ENCODE peak calls at places on chromosome 15, in ten cellular contexts. U, H, L, M, S, X, A, T, I and B are unnamed samples.

GRCh38 chr15:61974759-61975158 is 85.5 kb downstream of the VPS13C start:
- DNase-seq in U (no peak), H (no peak), L (peak), M (no peak), S (no peak), X (no peak), A (no peak), T (no peak), I (no peak), B (no peak)

GRCh38 chr15:63348392-63348791 is 33.3 kb downstream of the CA12 start:
- DNase-seq in U (no peak), H (peak), L (no peak), M (peak), S (peak), X (peak), A (no peak), T (no peak), I (peak), B (peak)

GRCh38 chr15:41207687-41208448 is 22.7 kb downstream of the EXD1 start:
- DNase-seq in U (peak), H (no peak), L (peak), M (no peak), S (no peak), X (no peak), A (no peak), T (no peak), I (no peak), B (no peak)

GRCh38 chr15:68289057-68289456 is 11.5 kb downstream of the FEM1B start:
- DNase-seq in U (no peak), H (no peak), L (no peak), M (no peak), S (no peak), X (no peak), A (no peak), T (no peak), I (no peak), B (no peak)

GRCh38 chr15:70856884-70857546 is 3.1 kb upstream of the LARP6 start:
- DNase-seq in U (peak), H (peak), L (peak), M (peak), S (peak), X (peak), A (no peak), T (no peak), I (peak), B (peak)

GRCh38 chr15:57323806-57324589 is 52.3 kb upstream of the CGNL1 start:
- DNase-seq in U (no peak), H (no peak), L (no peak), M (peak), S (no peak), X (peak), A (peak), T (peak), I (no peak), B (peak)

GRCh38 chr15:62591842-62592838 is 427.1 kb upstream of the C2CD4B start:
- DNase-seq in U (no peak), H (no peak), L (no peak), M (no peak), S (no peak), X (no peak), A (no peak), T (no peak), I (no peak), B (no peak)

GRCh38 chr15:32867313-32867626 is 149.5 kb downstream of the GREM1 start:
- DNase-seq in U (peak), H (no peak), L (peak), M (no peak), S (no peak), X (no peak), A (no peak), T (no peak), I (no peak), B (no peak)

GRCh38 chr15:31393441-31394091 is 66.9 kb downstream of the KLF13 start:
- DNase-seq in U (no peak), H (no peak), L (no peak), M (no peak), S (no peak), X (no peak), A (no peak), T (no peak), I (no peak), B (peak)

GRCh38 chr15:40982855-40983254 is 29.6 kb downstream of the CHAC1 start:
- DNase-seq in U (peak), H (no peak), L (peak), M (no peak), S (peak), X (no peak), A (no peak), T (no peak), I (no peak), B (peak)

GRCh38 chr15:61910839-61911369 is 149.3 kb downstream of the VPS13C start:
- DNase-seq in U (peak), H (no peak), L (no peak), M (no peak), S (no peak), X (no peak), A (no peak), T (no peak), I (no peak), B (no peak)

GRCh38 chr15:36501063-36501678 is 78.3 kb upstream of the CDIN1 start:
- DNase-seq in U (peak), H (no peak), L (peak), M (peak), S (peak), X (no peak), A (no peak), T (peak), I (no peak), B (no peak)

GRCh38 chr15:82936966-82937647 is 15.4 kb downstream of the HOMER2 start:
- DNase-seq in U (no peak), H (no peak), L (no peak), M (no peak), S (peak), X (no peak), A (no peak), T (no peak), I (peak), B (no peak)

GRCh38 chr15:92617197-92618037 is 38.2 kb downstream of the FAM174B start:
- DNase-seq in U (peak), H (peak), L (no peak), M (peak), S (no peak), X (peak), A (no peak), T (no peak), I (peak), B (peak)

GRCh38 chr15:78316211-78317077 is 17.0 kb upstream of the SKIC8 start:
- DNase-seq in U (no peak), H (no peak), L (no peak), M (no peak), S (no peak), X (no peak), A (no peak), T (no peak), I (peak), B (no peak)

GRCh38 chr15:63946524-63947065 is 99.7 kb downstream of the DAPK2 start:
- DNase-seq in U (no peak), H (no peak), L (no peak), M (no peak), S (no peak), X (no peak), A (no peak), T (no peak), I (no peak), B (no peak)

GRCh38 chr15:101059381-101060341 is 140.5 kb downstream of the LRRK1 start:
- DNase-seq in U (no peak), H (no peak), L (no peak), M (no peak), S (no peak), X (no peak), A (no peak), T (no peak), I (no peak), B (no peak)

GRCh38 chr15:79635149-79635771 is 203.1 kb downstream of the MINAR1 start:
- DNase-seq in U (no peak), H (no peak), L (no peak), M (no peak), S (no peak), X (no peak), A (no peak), T (no peak), I (no peak), B (no peak)

GRCh38 chr15:100986158-100986896 is 67.2 kb downstream of the LRRK1 start:
- DNase-seq in U (no peak), H (no peak), L (no peak), M (no peak), S (no peak), X (peak), A (no peak), T (no peak), I (no peak), B (no peak)

GRCh38 chr15:57611938-57612337 is 20.2 kb downstream of the MYZAP start:
- DNase-seq in U (no peak), H (peak), L (no peak), M (peak), S (no peak), X (no peak), A (no peak), T (no peak), I (no peak), B (peak)

GRCh38 chr15:67006089-67007065 is 59.0 kb upstream of the SMAD3 start:
- DNase-seq in U (no peak), H (no peak), L (no peak), M (no peak), S (no peak), X (no peak), A (no peak), T (no peak), I (no peak), B (no peak)

GRCh38 chr15:55196011-55196410 is 730 bp downstream of the RSL24D1 start:
- DNase-seq in U (no peak), H (no peak), L (no peak), M (no peak), S (no peak), X (no peak), A (no peak), T (no peak), I (no peak), B (no peak)

GRCh38 chr15:70748281-70748747 is 15.0 kb downstream of the UACA start:
- DNase-seq in U (no peak), H (no peak), L (no peak), M (peak), S (peak), X (no peak), A (no peak), T (no peak), I (peak), B (peak)

GRCh38 chr15:23564798-23565394 is 578 bp upstream of the MKRN3 start:
- DNase-seq in U (no peak), H (no peak), L (no peak), M (no peak), S (no peak), X (no peak), A (no peak), T (no peak), I (no peak), B (no peak)

GRCh38 chr15:64635486-64635815 is 139.9 kb downstream of the RBPMS2 start:
- DNase-seq in U (peak), H (peak), L (peak), M (peak), S (peak), X (peak), A (no peak), T (no peak), I (no peak), B (no peak)

GRCh38 chr15:38562278-38562677 is 2.3 kb downstream of the RASGRP1 start:
- DNase-seq in U (no peak), H (no peak), L (no peak), M (no peak), S (no peak), X (no peak), A (peak), T (peak), I (no peak), B (no peak)

GRCh38 chr15:39874890-39875549 is 45.0 kb downstream of the GPR176 start:
- DNase-seq in U (no peak), H (no peak), L (no peak), M (no peak), S (no peak), X (no peak), A (peak), T (no peak), I (no peak), B (no peak)

GRCh38 chr15:44144992-44145391 is 50.1 kb downstream of the FRMD5 start:
- DNase-seq in U (no peak), H (no peak), L (no peak), M (no peak), S (no peak), X (no peak), A (no peak), T (no peak), I (no peak), B (no peak)

GRCh38 chr15:57923311-57923710 is 142.2 kb downstream of the ALDH1A2 start:
- DNase-seq in U (no peak), H (no peak), L (no peak), M (no peak), S (no peak), X (no peak), A (no peak), T (no peak), I (no peak), B (no peak)

GRCh38 chr15:99631256-99631655 is 65.5 kb downstream of the MEF2A start:
- DNase-seq in U (no peak), H (no peak), L (no peak), M (no peak), S (no peak), X (no peak), A (no peak), T (no peak), I (no peak), B (no peak)

GRCh38 chr15:63920504-63921178 is 86.9 kb upstream of the HERC1 start:
- DNase-seq in U (no peak), H (no peak), L (no peak), M (no peak), S (no peak), X (no peak), A (no peak), T (no peak), I (no peak), B (no peak)